ENCODE peak calls at places on chromosomes 5 and 9, in four cellular contexts. B is IMR-90, K is A549, N is GM12878. D is an unnamed sample.
A peak's percentile ranks its signal among the peaks of the same experiment; 100 is the strongest.

GRCh38 chr5:38403407-38403806 is 145.0 kb downstream of the EGFLAM start:
- DNase-seq in B (peak; percentile 57), K (no peak), N (no peak), D (no peak)

GRCh38 chr5:8897316-8897715 is 648.6 kb downstream of the SEMA5A start:
- DNase-seq in B (no peak), K (no peak), N (no peak), D (no peak)

GRCh38 chr9:5438301-5439162 is 807 bp upstream of the PLGRKT start:
- DNase-seq in B (peak; percentile 56), K (peak; percentile 37), N (peak; percentile 89), D (no peak)

GRCh38 chr9:137952976-137953666 is 75.5 kb downstream of the CACNA1B start:
- DNase-seq in K (no peak), N (no peak), B (no peak), D (no peak)

GRCh38 chr5:99460701-99461100 is 531.9 kb upstream of the CHD1 start:
- DNase-seq in K (no peak), B (no peak), N (no peak), D (no peak)

GRCh38 chr5:168790037-168790635 is 211.0 kb upstream of the PANK3 start:
- DNase-seq in B (no peak), K (no peak), N (no peak), D (no peak)

GRCh38 chr9:131700765-131701433 is 39.0 kb downstream of the RAPGEF1 start:
- DNase-seq in K (no peak), B (no peak), N (no peak), D (no peak)

GRCh38 chr5:115946655-115947054 is 15.6 kb upstream of the LVRN start:
- DNase-seq in B (peak; percentile 28), N (no peak), K (peak; percentile 10), D (no peak)

GRCh38 chr5:102152906-102153787 is 142.9 kb downstream of the SLCO4C1 start:
- DNase-seq in K (peak; percentile 29), B (no peak), N (no peak), D (peak; percentile 9)

DNA sequence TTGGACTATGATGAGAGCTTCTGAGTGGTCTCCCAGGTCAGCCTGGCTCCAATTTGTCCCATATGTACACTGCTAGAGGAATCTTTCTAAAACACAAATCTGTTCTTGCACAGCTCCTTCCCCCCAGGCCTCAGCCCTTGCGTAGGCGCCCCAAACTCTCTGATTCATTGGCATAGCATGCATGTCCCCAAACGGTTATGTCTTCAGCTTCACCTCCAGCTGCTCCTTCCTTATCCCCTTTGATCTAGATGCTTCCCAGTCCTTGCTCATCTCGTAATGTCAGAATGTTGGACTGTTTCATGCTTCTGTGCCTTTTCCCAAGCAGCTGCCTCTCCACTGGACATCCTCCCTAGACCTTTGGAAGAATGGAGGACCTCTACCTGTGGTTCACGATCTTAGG is 60.1 kb upstream of the BASP1 start:
- DNase-seq in N (no peak), B (peak; percentile 59), K (no peak), D (no peak)
- TF ChIP-seq ELK1 in N (no peak), B (no peak), K (no peak), D (no peak)

DNA sequence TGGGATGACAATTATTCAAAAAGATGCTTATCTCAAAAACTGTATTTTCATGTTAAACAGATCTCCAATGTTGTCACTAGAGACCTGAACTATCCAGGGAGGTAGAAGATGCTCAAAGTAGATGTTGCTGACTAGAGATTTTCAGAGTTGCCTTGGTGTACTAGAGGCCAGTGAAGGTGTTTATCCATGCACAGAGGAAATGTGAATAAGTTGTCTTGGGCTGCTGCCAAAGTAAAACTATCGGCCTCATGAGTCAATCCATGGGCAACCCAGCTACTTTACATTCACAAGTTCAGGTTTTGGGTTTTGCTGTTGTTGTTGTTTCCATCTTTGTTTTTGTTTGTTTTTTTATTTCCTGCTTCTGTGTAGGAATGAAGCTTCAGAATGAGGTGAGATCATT is 141.1 kb upstream of the RANBP3L start:
- DNase-seq in N (no peak), B (peak; percentile 37), K (no peak), D (peak; percentile 43)
- TF ChIP-seq ELK1 in N (no peak), B (no peak), K (no peak), D (no peak)

DNA sequence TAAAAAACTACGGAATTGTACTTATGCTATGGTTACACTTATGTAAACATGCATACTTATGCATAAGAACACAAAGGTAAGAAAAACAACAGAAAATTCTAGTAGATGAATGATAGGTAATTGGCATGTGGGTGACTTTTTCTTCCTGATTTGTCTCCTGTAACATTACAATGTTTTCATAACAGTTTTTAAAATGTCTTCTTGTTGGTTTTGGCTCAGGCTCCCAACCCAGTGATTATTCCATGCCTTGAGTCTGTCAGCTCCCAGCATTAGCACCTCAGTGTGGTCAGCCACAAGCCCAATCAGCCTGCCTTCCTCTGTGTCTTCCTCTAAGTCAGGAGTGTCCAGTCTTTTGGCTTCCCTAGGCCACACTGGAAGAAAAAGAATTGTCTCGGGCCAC is 7.9 kb upstream of the FOXE1 start:
- DNase-seq in B (peak; percentile 22), K (no peak), N (no peak), D (no peak)
- TF ChIP-seq ELK1 in B (no peak), K (no peak), N (no peak), D (no peak)

GRCh38 chr5:73596705-73597328 is 29.2 kb upstream of the ARHGEF28 start:
- DNase-seq in B (peak; percentile 20), N (no peak), K (peak; percentile 78), D (peak; percentile 26)

GRCh38 chr5:73592546-73592945 is 27.0 kb downstream of the UTP15 start:
- DNase-seq in B (peak; percentile 61), N (no peak), K (peak; percentile 22), D (no peak)

GRCh38 chr5:73587923-73588322 is 22.4 kb downstream of the UTP15 start:
- DNase-seq in K (no peak), N (no peak), B (no peak), D (no peak)

GRCh38 chr5:73591102-73591695 is 25.7 kb downstream of the UTP15 start:
- DNase-seq in B (peak; percentile 90), N (peak; percentile 28), K (peak; percentile 88), D (peak; percentile 63)

GRCh38 chr5:73591698-73592501 is 26.4 kb downstream of the UTP15 start:
- DNase-seq in B (peak; percentile 79), N (no peak), K (peak; percentile 62), D (no peak)
- TF ChIP-seq ELK1 in B (no peak), N (no peak), K (no peak), D (no peak)